ENCODE peak calls at places on chromosomes 5 and 9, in ten cellular contexts. O, E, J, N, H, V, F, Z, M and K are unnamed samples.

GRCh38 chr9:30075451-30076199 is 2308.8 kb upstream of the ACO1 start:
- DNase-seq in H (no peak), Z (no peak), J (peak), E (peak), F (no peak), V (no peak), N (no peak), O (no peak), M (no peak), K (no peak)

GRCh38 chr9:85647571-85647970 is 94.2 kb downstream of the AGTPBP1 start:
- DNase-seq in F (no peak), O (no peak), H (no peak), V (no peak), Z (no peak), M (no peak), N (no peak), E (no peak), J (no peak), K (no peak)

GRCh38 chr9:80619356-80619755 is 1047.6 kb downstream of the TLE4 start:
- DNase-seq in F (no peak), V (no peak), Z (no peak), N (no peak), M (no peak), E (no peak), H (no peak), J (no peak), O (no peak), K (no peak)

GRCh38 chr5:180623411-180623834 is 26.0 kb downstream of the FLT4 start:
- DNase-seq in F (no peak), J (no peak), E (no peak), N (no peak), O (no peak), M (no peak), Z (no peak), V (no peak), H (no peak), K (no peak)

GRCh38 chr9:7780261-7780988 is 19.2 kb downstream of the DMAC1 start:
- DNase-seq in F (no peak), J (no peak), M (no peak), O (no peak), H (no peak), E (no peak), V (no peak), N (no peak), Z (no peak), K (no peak)

GRCh38 chr5:60334281-60334713 is 365.7 kb downstream of the DEPDC1B start:
- DNase-seq in M (no peak), E (peak), H (no peak), O (no peak), Z (no peak), N (no peak), F (no peak), J (no peak), V (no peak), K (no peak)

GRCh38 chr9:95511232-95511951 is 5.4 kb downstream of the PTCH1 start:
- DNase-seq in H (peak), E (peak), F (no peak), J (no peak), V (peak), O (peak), Z (peak), M (no peak), N (peak), K (peak)

GRCh38 chr9:37149646-37150308 is 29.4 kb downstream of the ZCCHC7 start:
- DNase-seq in M (no peak), Z (no peak), E (no peak), H (no peak), J (no peak), F (no peak), N (no peak), O (no peak), V (no peak), K (no peak)

GRCh38 chr5:126508962-126509279 is 85.7 kb downstream of the GRAMD2B start:
- DNase-seq in M (no peak), H (no peak), F (peak), O (no peak), V (no peak), Z (no peak), E (no peak), N (no peak), J (no peak), K (no peak)

GRCh38 chr5:116135344-116135743 is 50.5 kb downstream of the COMMD10 start:
- DNase-seq in H (no peak), Z (no peak), V (no peak), M (no peak), E (no peak), F (no peak), N (no peak), J (no peak), O (no peak), K (no peak)

GRCh38 chr5:135715267-135716050 is 119.0 kb upstream of the SLC25A48 start:
- DNase-seq in Z (no peak), V (no peak), E (no peak), O (no peak), M (no peak), F (no peak), J (no peak), N (no peak), H (no peak), K (no peak)

GRCh38 chr5:72042097-72042496 is 65.2 kb upstream of the MAP1B start:
- DNase-seq in Z (no peak), V (no peak), N (no peak), H (no peak), J (no peak), M (no peak), E (no peak), O (no peak), F (no peak), K (no peak)

GRCh38 chr5:32259033-32259432 is 53.7 kb downstream of the MTMR12 start:
- DNase-seq in N (no peak), F (no peak), Z (no peak), M (no peak), V (no peak), J (no peak), O (no peak), E (no peak), H (no peak), K (no peak)

GRCh38 chr5:132873119-132873929 is at the start of gene LEAP2:
- DNase-seq in Z (peak), O (no peak), V (peak), E (peak), H (no peak), J (no peak), F (no peak), N (no peak), M (peak), K (no peak)

GRCh38 chr5:156271569-156271968 is 55.4 kb upstream of the SGCD start:
- DNase-seq in V (no peak), N (peak), O (no peak), E (no peak), J (no peak), Z (no peak), H (no peak), F (no peak), M (no peak), K (no peak)

GRCh38 chr5:115543931-115544370 is 624 bp downstream of the FEM1C start:
- DNase-seq in F (peak), Z (peak), J (no peak), H (no peak), M (peak), O (peak), E (peak), N (peak), V (peak), K (no peak)

GRCh38 chr9:82271099-82271498 is 282.5 kb downstream of the SPATA31D1 start:
- DNase-seq in F (no peak), O (no peak), H (no peak), M (no peak), J (no peak), N (no peak), E (no peak), V (no peak), Z (no peak), K (no peak)

GRCh38 chr9:134361426-134361825 is 35.2 kb downstream of the RXRA start:
- DNase-seq in F (no peak), O (no peak), Z (no peak), E (no peak), J (no peak), V (no peak), N (no peak), H (no peak), M (no peak), K (no peak)

GRCh38 chr9:104879555-104880318 is 48.2 kb downstream of the ABCA1 start:
- DNase-seq in F (no peak), O (no peak), V (no peak), N (no peak), H (no peak), M (no peak), J (no peak), Z (no peak), E (no peak), K (no peak)

GRCh38 chr5:14445581-14446290 is 135.9 kb upstream of the OTULINL start:
- DNase-seq in J (no peak), E (no peak), O (no peak), Z (no peak), V (no peak), F (peak), M (no peak), H (no peak), N (peak), K (no peak)

GRCh38 chr9:4573634-4574391 is 83.5 kb downstream of the SLC1A1 start:
- DNase-seq in H (no peak), E (no peak), Z (no peak), N (no peak), M (no peak), V (no peak), F (no peak), J (no peak), O (peak), K (no peak)

GRCh38 chr9:35355954-35356353 is 134.0 kb upstream of the RUSC2 start:
- DNase-seq in M (no peak), H (no peak), V (no peak), O (no peak), F (no peak), N (no peak), J (no peak), Z (no peak), E (no peak), K (no peak)

GRCh38 chr5:14405267-14405666 is 176.3 kb upstream of the OTULINL start:
- DNase-seq in Z (peak), O (no peak), J (no peak), E (peak), H (no peak), F (no peak), M (no peak), V (no peak), N (no peak), K (no peak)

GRCh38 chr5:142237707-142238106 is 87.1 kb downstream of the SPRY4 start:
- DNase-seq in N (no peak), H (no peak), V (no peak), J (no peak), E (no peak), O (no peak), F (no peak), M (no peak), Z (no peak), K (no peak)

GRCh38 chr5:69238760-69239251 is 4.1 kb downstream of the CDK7 start:
- DNase-seq in O (no peak), M (no peak), V (no peak), Z (no peak), N (no peak), H (no peak), F (no peak), J (peak), E (peak), K (no peak)

GRCh38 chr9:71608825-71609452 is 159.4 kb downstream of the CEMIP2 start:
- DNase-seq in J (no peak), V (no peak), H (peak), M (no peak), F (no peak), O (no peak), N (no peak), Z (no peak), E (no peak), K (no peak)

GRCh38 chr5:132557425-132557805 is 638 bp downstream of the RAD50 start:
- DNase-seq in J (peak), O (peak), N (peak), V (peak), H (no peak), M (peak), F (peak), Z (peak), E (peak), K (peak)

GRCh38 chr5:58040851-58041250 is 419.0 kb downstream of the PLK2 start:
- DNase-seq in V (no peak), J (no peak), H (no peak), M (no peak), F (no peak), O (no peak), Z (no peak), N (no peak), E (no peak), K (no peak)

GRCh38 chr9:35910613-35911488 is 1.6 kb downstream of the SPAAR start:
- DNase-seq in E (peak), M (no peak), H (peak), J (peak), V (peak), N (no peak), O (peak), F (peak), Z (peak), K (peak)

GRCh38 chr5:95731571-95732554 is 727 bp downstream of the RHOBTB3 start:
- DNase-seq in E (peak), N (peak), Z (peak), O (peak), J (no peak), M (peak), V (peak), H (peak), F (peak), K (peak)

GRCh38 chr5:97838214-97838613 is 655.2 kb upstream of the RIOK2 start:
- DNase-seq in H (no peak), E (peak), N (no peak), J (peak), V (no peak), Z (no peak), M (no peak), F (no peak), O (no peak), K (no peak)

DNA sequence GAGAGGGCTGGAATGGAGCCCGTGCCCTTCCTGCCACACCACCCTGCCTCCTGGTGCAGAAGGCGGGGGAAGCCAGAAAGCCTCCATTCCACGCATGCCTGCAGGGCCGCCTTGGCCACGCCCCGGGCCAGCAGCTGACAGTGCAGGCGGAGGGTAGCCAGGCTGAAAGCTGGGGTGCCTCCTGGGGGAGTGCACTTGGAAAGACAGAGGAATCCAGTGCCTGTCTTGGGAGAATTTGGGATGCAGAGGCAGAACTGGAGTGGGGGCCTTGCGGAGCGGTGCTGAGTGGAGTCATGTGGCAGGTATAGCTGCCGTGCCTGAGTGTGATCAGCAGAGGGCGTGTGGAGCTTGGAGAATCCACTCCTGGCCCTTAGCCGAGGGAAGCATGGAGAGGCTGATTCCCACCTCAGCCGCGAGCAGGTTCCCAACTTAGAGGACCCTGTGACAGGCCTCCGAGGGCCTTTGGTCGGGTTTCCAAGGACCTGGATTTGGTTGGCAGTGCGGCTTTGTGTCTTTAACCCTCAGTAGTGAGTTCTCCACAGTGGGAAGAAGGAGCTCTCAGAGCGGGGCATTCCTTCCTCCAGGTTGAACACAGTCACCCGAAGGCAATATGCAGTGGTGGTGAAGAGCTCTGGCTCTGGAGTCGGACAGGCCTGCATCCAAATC is 9.1 kb upstream of the URM1 start:
- DNase-seq in E (peak), N (peak), J (peak), V (peak), Z (peak), O (peak), M (peak), H (peak), F (peak), K (peak)
- TF ChIP-seq POLR2A in E (no peak), N (no peak), J (no peak), V (no peak), Z (peak), O (peak), M (no peak), H (no peak), F (no peak), K (no peak)

DNA sequence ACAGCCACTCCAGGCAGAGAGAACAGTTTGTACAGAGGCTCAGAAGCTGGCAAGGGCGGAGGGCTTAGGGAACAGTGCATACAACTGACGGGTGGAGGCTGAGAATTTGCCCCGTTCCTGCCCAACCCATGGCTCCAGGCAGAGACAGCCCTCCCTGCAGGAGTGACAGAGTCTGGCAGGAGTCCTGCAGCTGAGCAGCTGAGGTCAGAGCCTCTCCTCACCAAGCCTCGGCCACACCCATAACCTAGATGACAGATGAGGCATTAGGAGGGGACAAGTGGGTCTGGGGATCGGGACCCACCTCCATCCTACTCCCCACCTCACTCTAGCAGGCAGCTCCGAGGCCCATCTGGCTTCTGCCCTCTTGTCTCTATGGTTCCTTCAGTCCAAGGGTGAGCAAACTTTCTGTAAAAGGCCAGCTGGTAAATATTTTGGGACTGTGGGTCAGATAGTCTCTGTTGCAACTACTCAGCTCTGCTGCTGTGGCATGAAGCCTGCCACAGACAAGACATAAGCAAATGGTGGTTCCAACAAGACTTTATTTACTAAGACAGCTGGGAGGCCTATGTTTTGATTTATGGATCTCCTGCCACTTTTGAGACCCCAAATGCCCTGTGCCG is 83.6 kb downstream of the SH3TC2 start:
- DNase-seq in H (no peak), V (peak), F (no peak), M (peak), Z (no peak), O (peak), E (no peak), J (no peak), N (peak), K (no peak)
- TF ChIP-seq POLR2A in H (no peak), V (no peak), F (no peak), M (no peak), Z (no peak), O (no peak), E (no peak), J (no peak), N (no peak), K (no peak)

GRCh38 chr9:128723352-128723865 is 518 bp downstream of the ZDHHC12 start:
- DNase-seq in M (no peak), J (no peak), H (peak), E (no peak), O (no peak), F (peak), Z (peak), N (no peak), V (no peak), K (no peak)

GRCh38 chr9:128722380-128723351 is 1.3 kb downstream of the ZDHHC12 start:
- DNase-seq in O (no peak), V (no peak), M (no peak), N (no peak), F (no peak), Z (no peak), J (no peak), E (no peak), H (no peak), K (no peak)

GRCh38 chr9:128721487-128722010 is 2.4 kb downstream of the ZDHHC12 start:
- DNase-seq in V (no peak), M (no peak), Z (no peak), F (no peak), H (no peak), J (no peak), O (no peak), E (no peak), N (no peak), K (no peak)

GRCh38 chr9:128724744-128725211 is 851 bp upstream of the ZDHHC12 start:
- DNase-seq in H (peak), E (peak), M (peak), V (peak), F (peak), Z (peak), N (peak), O (peak), J (peak), K (peak)

GRCh38 chr9:128723866-128724743 is at the start of gene ZDHHC12:
- DNase-seq in O (peak), Z (peak), H (peak), F (peak), N (peak), M (peak), E (peak), J (peak), V (peak), K (peak)
- TF ChIP-seq POLR2A in O (peak), Z (peak), H (peak), F (peak), N (no peak), M (peak), E (peak), J (peak), V (no peak), K (peak)

GRCh38 chr9:6716766-6717165 is 41.0 kb upstream of the KDM4C start:
- DNase-seq in H (no peak), Z (no peak), J (no peak), M (no peak), O (no peak), V (no peak), F (no peak), N (no peak), E (no peak), K (no peak)

GRCh38 chr9:6714176-6714575 is 43.6 kb upstream of the KDM4C start:
- DNase-seq in N (no peak), V (no peak), E (no peak), M (no peak), F (no peak), O (no peak), J (no peak), Z (no peak), H (no peak), K (no peak)

GRCh38 chr9:6711403-6711802 is 46.4 kb upstream of the KDM4C start:
- DNase-seq in N (no peak), F (no peak), V (no peak), E (no peak), Z (no peak), H (no peak), O (no peak), M (no peak), J (no peak), K (no peak)

GRCh38 chr9:6712041-6712440 is 45.7 kb upstream of the KDM4C start:
- DNase-seq in V (no peak), M (no peak), Z (no peak), H (no peak), N (no peak), E (no peak), F (no peak), J (no peak), O (no peak), K (no peak)

GRCh38 chr9:6715755-6716643 is 41.8 kb upstream of the KDM4C start:
- DNase-seq in N (peak), O (peak), E (peak), J (peak), Z (peak), F (peak), V (peak), H (no peak), M (peak), K (peak)
- TF ChIP-seq POLR2A in N (no peak), O (no peak), E (peak), J (peak), Z (peak), F (no peak), V (no peak), H (no peak), M (peak), K (no peak)